ENCODE peak calls at places on chromosomes 16 and 17, in ten cellular contexts. R is aorta, B is spleen, P is sciatic nerve, X is Ammon's horn, M is endothelial cell of umbilical vein, E is Kasumi-1, S is H54, O is NCI-H524, A is pancreas. J is an unnamed sample.

GRCh38 chr17:38853292-38854219 is at the start of gene RPL23:
- DNase-seq in R (peak), B (peak), P (peak), X (peak), M (peak), E (peak), S (no peak), O (peak), A (peak), J (peak)

GRCh38 chr16:81654346-81654745 is 124.7 kb upstream of the PLCG2 start:
- DNase-seq in R (no peak), B (peak), P (no peak), X (no peak), M (no peak), E (no peak), S (no peak), O (no peak), A (no peak), J (no peak)

GRCh38 chr17:77645441-77646430 is 312.8 kb upstream of the TNRC6C start:
- DNase-seq in R (no peak), B (peak), P (no peak), X (no peak), M (no peak), E (peak), S (no peak), O (peak), A (no peak), J (no peak)

GRCh38 chr17:31918701-31919128 is 17.2 kb upstream of the UTP6 start:
- DNase-seq in R (no peak), B (no peak), P (no peak), X (no peak), M (no peak), E (no peak), S (no peak), O (no peak), A (no peak), J (no peak)

GRCh38 chr16:5615868-5616642 is 518.5 kb upstream of the EEF2KMT start:
- DNase-seq in R (peak), B (peak), P (peak), X (peak), M (no peak), E (peak), S (peak), O (no peak), A (peak), J (peak)

GRCh38 chr17:9905902-9906301 is 831 bp upstream of the RCVRN start:
- DNase-seq in R (no peak), B (peak), P (no peak), X (no peak), M (no peak), E (no peak), S (peak), O (peak), A (no peak), J (no peak)

GRCh38 chr16:55055262-55055661 is 124.6 kb downstream of the IRX5 start:
- DNase-seq in R (no peak), B (no peak), P (no peak), X (no peak), M (no peak), E (no peak), S (no peak), O (no peak), A (no peak), J (no peak)

GRCh38 chr17:71145486-71145885 is 975.3 kb upstream of the SOX9 start:
- DNase-seq in R (no peak), B (no peak), P (no peak), X (no peak), M (no peak), E (no peak), S (no peak), O (no peak), A (no peak), J (no peak)

GRCh38 chr16:31785126-31785525 is 88.5 kb upstream of the ZNF267 start:
- DNase-seq in R (no peak), B (no peak), P (no peak), X (no peak), M (no peak), E (no peak), S (no peak), O (no peak), A (no peak), J (no peak)

GRCh38 chr16:11992008-11992584 is 15.6 kb downstream of the SNX29 start:
- DNase-seq in R (no peak), B (no peak), P (no peak), X (no peak), M (no peak), E (no peak), S (no peak), O (no peak), A (no peak), J (no peak)

GRCh38 chr17:75832652-75833400 is 11.4 kb downstream of the UNC13D start:
- DNase-seq in R (no peak), B (no peak), P (no peak), X (no peak), M (no peak), E (peak), S (no peak), O (no peak), A (no peak), J (no peak)

GRCh38 chr16:20944861-20945390 is 44.4 kb downstream of the LYRM1 start:
- DNase-seq in R (no peak), B (no peak), P (no peak), X (no peak), M (peak), E (no peak), S (no peak), O (no peak), A (no peak), J (no peak)

GRCh38 chr16:88928405-88929375 is 48.3 kb downstream of the CBFA2T3 start:
- DNase-seq in R (no peak), B (no peak), P (no peak), X (no peak), M (no peak), E (no peak), S (no peak), O (no peak), A (no peak), J (no peak)

GRCh38 chr17:31550389-31551056 is 159.0 kb downstream of the RAB11FIP4 start:
- DNase-seq in R (no peak), B (no peak), P (no peak), X (no peak), M (peak), E (peak), S (no peak), O (no peak), A (no peak), J (no peak)

GRCh38 chr16:14538604-14539003 is 91.5 kb downstream of the PARN start:
- DNase-seq in R (no peak), B (no peak), P (no peak), X (no peak), M (no peak), E (no peak), S (no peak), O (no peak), A (no peak), J (no peak)